ENCODE peak calls at places on chromosome 9, in ten cellular contexts. G is transverse colon, O is breast epithelium, Y is ovary, J is heart left ventricle, D is uterus, U is IMR-90, N is thyroid gland, K is HCT116, Z is spleen. F is an unnamed sample. For H3K36me3 and H3K4me1, the result is how much of the 10 kb centered on the place peaks cover.

GRCh38 chr9:14296462-14296861 is 17.5 kb downstream of the NFIB start:
- DNase-seq in G (no peak), O (no peak), Y (no peak), J (peak), D (no peak), U (no peak), N (peak), K (no peak), Z (no peak), F (no peak)

GRCh38 chr9:37639109-37639748 is 11.5 kb upstream of the FRMPD1 start:
- DNase-seq in G (no peak), O (no peak), Y (no peak), J (no peak), D (no peak), U (peak), N (no peak), K (no peak), Z (no peak), F (no peak)

GRCh38 chr9:130929571-130930022 is 9.4 kb downstream of the FIBCD1 start:
- DNase-seq in G (no peak), O (no peak), Y (no peak), J (no peak), D (no peak), U (no peak), N (no peak), K (no peak), Z (no peak), F (no peak)

GRCh38 chr9:75499812-75500211 is 390.7 kb upstream of the PCSK5 start:
- DNase-seq in G (no peak), O (no peak), Y (no peak), J (no peak), D (no peak), U (no peak), N (no peak), K (no peak), Z (no peak), F (no peak)

GRCh38 chr9:6689893-6690634 is 44.5 kb upstream of the GLDC start:
- DNase-seq in G (no peak), O (no peak), Y (no peak), J (no peak), D (no peak), U (no peak), N (no peak), K (no peak), Z (no peak), F (no peak)

GRCh38 chr9:92146610-92147009 is 31.4 kb upstream of the SPTLC1 start:
- DNase-seq in G (no peak), O (no peak), Y (no peak), J (no peak), D (peak), U (peak), N (no peak), K (no peak), Z (no peak), F (no peak)

GRCh38 chr9:125626187-125626586 is 80.8 kb downstream of the MAPKAP1 start:
- DNase-seq in G (no peak), O (no peak), Y (no peak), J (no peak), D (no peak), U (peak), N (no peak), K (no peak), Z (no peak), F (no peak)

GRCh38 chr9:138111607-138112006 is 234.0 kb downstream of the CACNA1B start:
- DNase-seq in G (no peak), O (no peak), Y (no peak), J (no peak), D (no peak), U (no peak), N (no peak), K (no peak), Z (peak), F (no peak)

GRCh38 chr9:109010676-109011655 is 2.3 kb downstream of the CTNNAL1 start:
- DNase-seq in G (peak), O (no peak), Y (no peak), J (no peak), D (no peak), U (peak), N (peak), K (peak), Z (no peak), F (no peak)

GRCh38 chr9:108412755-108413154 is 443.0 kb downstream of the ACTL7B start:
- DNase-seq in G (no peak), O (no peak), Y (no peak), J (no peak), D (no peak), U (peak), N (no peak), K (no peak), Z (no peak), F (no peak)

GRCh38 chr9:73683862-73684591 is 532.4 kb downstream of the ANXA1 start:
- DNase-seq in G (no peak), O (no peak), Y (no peak), J (no peak), D (no peak), U (no peak), N (no peak), K (peak), Z (no peak), F (no peak)

GRCh38 chr9:119365291-119366027 is 3.8 kb downstream of the BRINP1 start:
- DNase-seq in G (no peak), O (no peak), Y (no peak), J (no peak), D (no peak), U (no peak), N (peak), K (no peak), Z (no peak), F (no peak)

GRCh38 chr9:130965680-130966079 is 26.6 kb upstream of the FIBCD1 start:
- DNase-seq in G (no peak), O (no peak), Y (no peak), J (no peak), D (no peak), U (no peak), N (no peak), K (no peak), Z (no peak), F (no peak)

DNA sequence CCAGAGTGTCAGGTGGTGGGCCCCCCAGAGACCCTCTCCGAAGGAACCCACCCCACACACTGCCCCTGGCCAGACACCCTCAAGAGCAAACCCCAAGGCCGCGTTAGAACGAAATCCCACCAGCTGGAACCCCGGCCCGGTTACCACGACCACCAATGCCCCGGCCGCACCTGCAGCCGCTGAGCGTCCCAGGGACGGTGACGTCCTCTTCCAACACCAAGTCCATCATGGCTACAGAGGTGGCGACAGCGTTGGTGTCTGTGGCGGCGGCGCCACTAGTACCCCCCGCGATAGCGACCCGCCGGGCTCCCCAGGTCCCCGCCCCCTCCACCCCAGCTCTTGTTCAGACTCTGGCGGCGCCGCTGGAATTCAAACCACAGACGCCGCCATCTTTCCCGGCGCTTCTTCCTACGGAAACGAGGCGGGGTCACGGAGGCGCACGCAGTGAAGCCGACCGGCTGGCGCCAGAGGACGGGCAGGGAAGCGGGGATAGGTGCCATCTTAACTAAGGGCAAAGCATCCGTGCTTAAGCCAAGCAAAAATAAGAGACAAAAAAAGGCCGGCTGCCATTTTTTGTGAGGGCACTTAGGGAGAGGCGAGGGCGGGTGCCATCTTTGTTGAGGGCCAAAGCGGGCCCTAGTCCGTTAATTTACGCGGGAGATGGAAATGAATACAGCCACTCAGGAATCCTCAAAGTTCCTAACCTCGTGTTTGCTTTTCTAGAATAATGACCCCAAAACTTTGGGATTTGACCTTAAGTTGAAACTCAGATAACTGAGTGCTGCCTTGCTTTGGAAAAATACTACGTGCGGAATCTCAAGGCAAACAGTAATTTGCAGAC is at the start of gene CDK5RAP2:
- DNase-seq in G (peak), O (peak), Y (peak), J (peak), D (peak), U (peak), N (peak), K (peak), Z (peak), F (peak)
- TF ChIP-seq POLR2A in G (peak), O (peak), Y (no peak), J (peak), D (no peak), U (peak), N (no peak), K (no peak), Z (no peak), F (peak)

DNA sequence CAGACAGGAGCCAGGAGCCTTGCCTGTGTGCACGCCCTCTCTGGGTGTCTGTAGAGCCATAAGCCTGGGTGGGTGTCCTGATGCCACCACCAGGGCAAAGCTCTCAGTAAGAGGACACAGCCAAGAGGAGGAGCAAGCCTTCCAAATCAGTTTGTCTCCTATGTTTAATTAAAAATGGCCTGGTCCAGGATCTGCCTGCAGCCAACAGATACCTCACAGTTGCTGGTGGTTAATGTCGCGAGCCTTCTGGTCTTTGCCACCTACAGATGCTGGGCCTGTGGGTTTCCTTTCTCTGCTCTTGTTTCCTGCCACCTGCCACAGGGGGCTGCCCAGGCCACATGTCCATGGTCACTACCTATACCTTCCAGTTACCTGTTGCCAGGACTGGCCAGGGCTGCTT is 56.9 kb downstream of the SYK start:
- DNase-seq in G (no peak), O (no peak), Y (no peak), J (no peak), D (no peak), U (no peak), N (no peak), K (no peak), Z (no peak), F (no peak)
- H3K36me3 ChIP-seq in G (under half), O (under half), Y (under half), J (under half), D (under half), U (under half), N (under half), K (under half), Z (under half), F (under half)

GRCh38 chr9:134065720-134066419 is 2.0 kb downstream of the BRD3 start:
- DNase-seq in G (peak), O (peak), Y (peak), J (no peak), D (peak), U (peak), N (peak), K (no peak), Z (peak), F (no peak)

GRCh38 chr9:134063088-134063875 is 4.5 kb downstream of the BRD3 start:
- DNase-seq in G (no peak), O (no peak), Y (peak), J (no peak), D (no peak), U (no peak), N (no peak), K (no peak), Z (peak), F (no peak)

GRCh38 chr9:134063876-134064450 is 3.9 kb downstream of the BRD3 start:
- DNase-seq in G (no peak), O (no peak), Y (peak), J (no peak), D (no peak), U (no peak), N (no peak), K (no peak), Z (no peak), F (no peak)

GRCh38 chr9:134066546-134066922 is 1.3 kb downstream of the BRD3 start:
- DNase-seq in G (no peak), O (no peak), Y (no peak), J (no peak), D (no peak), U (peak), N (no peak), K (no peak), Z (no peak), F (no peak)

GRCh38 chr9:134064711-134065110 is 3.1 kb downstream of the BRD3 start:
- DNase-seq in G (no peak), O (peak), Y (peak), J (no peak), D (peak), U (no peak), N (no peak), K (no peak), Z (no peak), F (no peak)
- H3K4me1 ChIP-seq in G (half or more), O (under half), Y (under half), J (half or more), D (under half), U (under half), N (under half), K (under half), Z (half or more), F (under half)

DNA sequence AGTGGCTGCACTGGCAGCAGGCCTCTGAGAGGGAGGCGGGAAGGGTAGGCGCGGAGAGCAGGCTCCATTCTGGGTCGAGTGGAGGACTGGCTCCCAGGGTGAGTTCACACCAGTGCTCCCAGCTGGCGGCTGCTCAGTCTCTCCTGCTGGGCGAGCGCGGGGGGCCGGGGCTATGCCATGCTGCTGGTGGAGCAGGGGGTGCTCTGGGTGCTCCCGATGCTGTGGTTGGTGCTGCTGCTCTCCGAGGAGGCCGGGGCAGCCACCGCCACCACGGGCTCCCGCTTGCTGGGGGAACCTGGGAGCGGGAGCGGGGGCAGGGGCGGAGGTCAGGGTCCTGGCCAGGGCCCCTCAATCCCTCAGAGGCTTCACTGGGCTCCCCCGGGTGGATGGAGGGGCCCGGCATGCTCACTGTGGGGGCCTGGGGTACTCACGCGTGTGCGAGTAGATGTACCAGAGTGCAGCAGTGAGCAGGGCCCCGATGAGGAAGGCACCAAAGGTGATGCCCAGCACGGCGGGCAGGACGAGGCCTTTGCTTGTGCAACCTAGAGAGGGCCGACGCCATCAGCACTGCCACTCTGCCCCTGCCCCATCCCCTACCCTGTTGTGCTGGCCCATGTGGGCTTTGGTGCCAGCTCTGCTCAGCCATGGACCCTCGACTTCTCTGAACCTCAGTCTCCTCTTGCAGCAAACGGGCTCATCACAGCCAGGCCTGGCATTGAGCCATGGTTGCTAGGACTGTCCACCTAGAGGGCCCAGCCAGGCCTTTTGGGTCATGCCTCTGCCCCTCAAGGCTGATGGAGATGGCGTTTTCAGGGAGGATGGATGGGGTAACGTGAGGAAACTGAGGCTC is 13.1 kb downstream of the FPGS start:
- DNase-seq in G (no peak), O (no peak), Y (peak), J (no peak), D (no peak), U (no peak), N (no peak), K (no peak), Z (no peak), F (no peak)
- TF ChIP-seq POLR2A in G (no peak), O (no peak), Y (no peak), J (no peak), D (no peak), U (no peak), N (no peak), K (no peak), Z (no peak), F (no peak)

GRCh38 chr9:16060457-16061129 is 507.8 kb downstream of the CCDC171 start:
- DNase-seq in G (no peak), O (no peak), Y (no peak), J (no peak), D (no peak), U (no peak), N (no peak), K (no peak), Z (no peak), F (no peak)
- H3K36me3 ChIP-seq in G (under half), O (under half), Y (under half), J (under half), D (under half), U (under half), N (under half), K (under half), Z (under half), F (under half)

GRCh38 chr9:127877566-127877998 is at the start of gene AK1:
- DNase-seq in G (peak), O (peak), Y (peak), J (peak), D (peak), U (peak), N (peak), K (no peak), Z (peak), F (no peak)
- H3K4me1 ChIP-seq in G (under half), O (under half), Y (under half), J (under half), D (under half), U (under half), N (under half), K (under half), Z (half or more), F (under half)

GRCh38 chr9:33165263-33166151 is 1.6 kb downstream of the B4GALT1 start:
- DNase-seq in G (peak), O (no peak), Y (peak), J (peak), D (peak), U (peak), N (peak), K (no peak), Z (peak), F (no peak)
- TF ChIP-seq POLR2A in G (peak), O (no peak), Y (peak), J (peak), D (no peak), U (no peak), N (no peak), K (no peak), Z (no peak), F (no peak)

DNA sequence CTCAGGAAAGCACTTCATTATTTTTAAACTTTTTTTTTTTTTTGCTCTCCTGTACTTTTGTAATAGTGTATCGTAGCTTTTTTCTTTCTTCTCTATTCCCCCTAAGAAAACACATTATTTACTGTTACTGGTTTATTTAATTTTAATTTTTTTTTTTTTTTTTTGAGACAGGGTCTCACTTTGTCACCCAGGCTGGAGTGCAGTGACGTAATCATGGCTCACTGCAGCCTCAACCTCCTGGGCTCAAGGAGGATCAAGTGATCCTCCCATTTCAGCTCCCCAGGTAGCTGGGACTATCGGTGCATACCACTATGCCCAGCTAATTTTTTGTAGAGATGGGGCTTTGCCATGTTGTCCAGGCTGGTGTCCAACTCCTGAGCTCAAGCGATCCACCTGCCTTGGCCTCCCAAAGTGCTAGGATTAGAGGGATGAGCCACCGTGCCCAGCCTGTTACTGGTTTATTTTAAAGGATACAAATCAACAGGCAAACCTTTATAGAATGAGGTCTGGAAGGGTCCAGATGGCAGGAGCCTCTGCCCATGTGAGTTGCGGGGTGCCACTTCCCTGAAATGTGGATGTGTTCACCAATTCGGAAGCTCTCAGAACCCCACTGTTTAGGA is 49.0 kb upstream of the TNFSF15 start:
- DNase-seq in G (no peak), O (no peak), Y (no peak), J (no peak), D (no peak), U (no peak), N (no peak), K (no peak), Z (no peak), F (no peak)
- H3K36me3 ChIP-seq in G (under half), O (under half), Y (under half), J (under half), D (under half), U (under half), N (under half), K (under half), Z (under half), F (under half)

GRCh38 chr9:16126042-16126441 is 573.2 kb downstream of the CCDC171 start:
- DNase-seq in G (no peak), O (no peak), Y (no peak), J (no peak), D (no peak), U (peak), N (no peak), K (no peak), Z (no peak), F (no peak)

GRCh38 chr9:16121593-16121992 is 568.8 kb downstream of the CCDC171 start:
- DNase-seq in G (no peak), O (no peak), Y (no peak), J (no peak), D (no peak), U (peak), N (no peak), K (no peak), Z (no peak), F (no peak)

GRCh38 chr9:16128003-16128402 is 575.2 kb downstream of the CCDC171 start:
- DNase-seq in G (no peak), O (no peak), Y (no peak), J (no peak), D (no peak), U (no peak), N (no peak), K (no peak), Z (no peak), F (no peak)

GRCh38 chr9:16121168-16121567 is 568.3 kb downstream of the CCDC171 start:
- DNase-seq in G (no peak), O (no peak), Y (no peak), J (no peak), D (no peak), U (no peak), N (no peak), K (no peak), Z (no peak), F (no peak)

GRCh38 chr9:16125637-16126036 is 572.8 kb downstream of the CCDC171 start:
- DNase-seq in G (no peak), O (no peak), Y (no peak), J (no peak), D (no peak), U (peak), N (no peak), K (no peak), Z (no peak), F (no peak)
- H3K4me1 ChIP-seq in G (under half), O (under half), Y (under half), J (under half), D (under half), U (under half), N (under half), K (under half), Z (under half), F (under half)

GRCh38 chr9:18796871-18797270 is 236.1 kb downstream of the SAXO1 start:
- DNase-seq in G (no peak), O (no peak), Y (no peak), J (no peak), D (no peak), U (no peak), N (no peak), K (no peak), Z (no peak), F (no peak)
- TF ChIP-seq POLR2A in G (no peak), O (no peak), Y (no peak), J (no peak), D (no peak), U (no peak), N (no peak), K (no peak), Z (no peak), F (no peak)